ENCODE peak calls at places on chromosome 11, in six cellular contexts. One of them, this sample, is unnamed.

GRCh38 chr11:12478743-12479142 is 101.4 kb downstream of the PARVA start:
- DNase-seq in GM12892: no peak
- DNase-seq in activated T-cell treated with anti-CD3 and anti-CD28 coated beads, Interleukin-2, amount 50 U/mL, for 72 hours: no peak
- DNase-seq in AG08396: peak
- DNase-seq in body of pancreas: no peak
- DNase-seq in NCI-H187 treated with DMSO at 0.1 percent for 48 hours: no peak
- DNase-seq in this sample: peak

GRCh38 chr11:64839335-64839734 is 5.1 kb downstream of the CDC42BPG start:
- DNase-seq in GM12892: no peak
- DNase-seq in activated T-cell treated with anti-CD3 and anti-CD28 coated beads, Interleukin-2, amount 50 U/mL, for 72 hours: no peak
- DNase-seq in AG08396: no peak
- DNase-seq in body of pancreas: no peak
- DNase-seq in NCI-H187 treated with DMSO at 0.1 percent for 48 hours: no peak
- DNase-seq in this sample: no peak

GRCh38 chr11:125105921-125106320 is 5.5 kb downstream of the TMEM218 start:
- DNase-seq in GM12892: no peak
- DNase-seq in activated T-cell treated with anti-CD3 and anti-CD28 coated beads, Interleukin-2, amount 50 U/mL, for 72 hours: no peak
- DNase-seq in AG08396: no peak
- DNase-seq in body of pancreas: no peak
- DNase-seq in NCI-H187 treated with DMSO at 0.1 percent for 48 hours: no peak
- DNase-seq in this sample: peak

GRCh38 chr11:110712643-110713468 is 619 bp upstream of the ARHGAP20 start:
- DNase-seq in GM12892: peak
- DNase-seq in activated T-cell treated with anti-CD3 and anti-CD28 coated beads, Interleukin-2, amount 50 U/mL, for 72 hours: peak
- DNase-seq in AG08396: peak
- DNase-seq in body of pancreas: no peak
- DNase-seq in NCI-H187 treated with DMSO at 0.1 percent for 48 hours: no peak
- DNase-seq in this sample: peak

GRCh38 chr11:110472858-110473257 is 43.1 kb downstream of the FDX1 start:
- DNase-seq in GM12892: no peak
- DNase-seq in activated T-cell treated with anti-CD3 and anti-CD28 coated beads, Interleukin-2, amount 50 U/mL, for 72 hours: no peak
- DNase-seq in AG08396: no peak
- DNase-seq in body of pancreas: no peak
- DNase-seq in NCI-H187 treated with DMSO at 0.1 percent for 48 hours: no peak
- DNase-seq in this sample: no peak

GRCh38 chr11:1717745-1718144 is 20.8 kb downstream of the KRTAP5-6 start:
- DNase-seq in GM12892: no peak
- DNase-seq in activated T-cell treated with anti-CD3 and anti-CD28 coated beads, Interleukin-2, amount 50 U/mL, for 72 hours: no peak
- DNase-seq in AG08396: no peak
- DNase-seq in body of pancreas: no peak
- DNase-seq in NCI-H187 treated with DMSO at 0.1 percent for 48 hours: no peak
- DNase-seq in this sample: peak

GRCh38 chr11:121890377-121890776 is 225.6 kb downstream of the BLID start:
- DNase-seq in GM12892: no peak
- DNase-seq in activated T-cell treated with anti-CD3 and anti-CD28 coated beads, Interleukin-2, amount 50 U/mL, for 72 hours: no peak
- DNase-seq in AG08396: peak
- DNase-seq in body of pancreas: no peak
- DNase-seq in NCI-H187 treated with DMSO at 0.1 percent for 48 hours: no peak
- DNase-seq in this sample: peak

GRCh38 chr11:74417860-74418508 is 19.8 kb upstream of the PGM2L1 start:
- DNase-seq in GM12892: no peak
- DNase-seq in activated T-cell treated with anti-CD3 and anti-CD28 coated beads, Interleukin-2, amount 50 U/mL, for 72 hours: no peak
- DNase-seq in AG08396: no peak
- DNase-seq in body of pancreas: no peak
- DNase-seq in NCI-H187 treated with DMSO at 0.1 percent for 48 hours: no peak
- DNase-seq in this sample: no peak

GRCh38 chr11:102846292-102846691 is 2.9 kb upstream of the MMP3 start:
- DNase-seq in GM12892: no peak
- DNase-seq in activated T-cell treated with anti-CD3 and anti-CD28 coated beads, Interleukin-2, amount 50 U/mL, for 72 hours: no peak
- DNase-seq in AG08396: no peak
- DNase-seq in body of pancreas: no peak
- DNase-seq in NCI-H187 treated with DMSO at 0.1 percent for 48 hours: no peak
- DNase-seq in this sample: no peak